ENCODE peak calls at places on chromosomes 7 and 10, in seven cellular contexts. F is mesendoderm, V is H1, P is IMR-90, K is H9, N is mesenchymal stem cell, J is trophoblast cell. W is an unnamed sample.

GRCh38 chr10:71795248-71795647 is 21.9 kb upstream of the VSIR start:
- DNase-seq in V (peak), K (peak), J (peak), N (peak), P (peak), F (peak), W (peak)

GRCh38 chr10:101236376-101237079 is 7.3 kb upstream of the LBX1 start:
- DNase-seq in F (peak), K (peak), P (peak), V (peak), N (no peak), J (no peak), W (no peak)

GRCh38 chr7:21300692-21301091 is 127.2 kb upstream of the SP4 start:
- DNase-seq in J (peak), N (no peak), V (no peak), K (no peak), P (no peak), F (peak), W (no peak)

GRCh38 chr10:79286318-79286951 is 60.8 kb upstream of the PPIF start:
- DNase-seq in J (peak), F (no peak), K (no peak), P (peak), V (no peak), N (peak), W (no peak)

GRCh38 chr7:129975309-129975708 is 22.5 kb upstream of the UBE2H start:
- DNase-seq in F (no peak), J (no peak), N (peak), K (no peak), V (no peak), P (no peak), W (no peak)

GRCh38 chr7:99559276-99559915 is 954 bp downstream of the ZNF655 start:
- DNase-seq in P (peak), F (peak), J (peak), N (peak), V (no peak), K (no peak), W (no peak)

GRCh38 chr10:78414380-78414779 is 380.7 kb downstream of the RPS24 start:
- DNase-seq in V (no peak), J (no peak), F (no peak), N (no peak), K (peak), P (no peak), W (no peak)

GRCh38 chr10:4561301-4561700 is 264.7 kb upstream of the AKR1E2 start:
- DNase-seq in V (no peak), F (no peak), J (no peak), N (no peak), P (no peak), K (no peak), W (no peak)

GRCh38 chr10:95395947-95396449 is 105.2 kb upstream of the PDLIM1 start:
- DNase-seq in F (no peak), P (no peak), V (no peak), K (no peak), J (no peak), N (no peak), W (no peak)

GRCh38 chr10:3525832-3526449 is 259.1 kb downstream of the KLF6 start:
- DNase-seq in K (no peak), J (peak), P (peak), F (peak), N (peak), V (no peak), W (no peak)

GRCh38 chr7:113806633-113807327 is 112.0 kb downstream of the PPP1R3A start:
- DNase-seq in K (no peak), J (no peak), N (no peak), F (no peak), V (no peak), P (peak), W (no peak)

GRCh38 chr10:77020426-77021040 is 617.1 kb downstream of the KCNMA1 start:
- DNase-seq in J (no peak), K (no peak), N (no peak), F (no peak), P (no peak), V (no peak), W (no peak)

GRCh38 chr7:84187813-84188212 is 6.8 kb downstream of the SEMA3A start:
- DNase-seq in J (peak), F (peak), N (peak), P (peak), V (no peak), K (no peak), W (no peak)

GRCh38 chr10:88528791-88529190 is 54.3 kb downstream of the RNLS start:
- DNase-seq in K (no peak), J (no peak), N (no peak), P (no peak), V (no peak), F (no peak), W (no peak)

GRCh38 chr7:30285531-30286284 is 1.3 kb downstream of the ZNRF2 start:
- DNase-seq in K (peak), P (peak), F (peak), N (peak), J (peak), V (peak), W (peak)

GRCh38 chr7:151089893-151090730 is 3.8 kb downstream of the AGAP3 start:
- DNase-seq in N (peak), K (no peak), F (no peak), J (no peak), P (no peak), V (no peak), W (no peak)

GRCh38 chr7:23183279-23184012 is 1.6 kb downstream of the NUP42 start:
- DNase-seq in N (no peak), J (no peak), K (no peak), P (no peak), F (no peak), V (no peak), W (no peak)

GRCh38 chr10:3113343-3113720 is 46.0 kb downstream of the PFKP start:
- DNase-seq in P (no peak), N (no peak), F (no peak), V (no peak), J (no peak), K (no peak), W (no peak)

GRCh38 chr10:4686644-4686996 is 139.4 kb upstream of the AKR1E2 start:
- DNase-seq in F (peak), P (peak), J (peak), K (no peak), V (no peak), N (peak), W (no peak)

GRCh38 chr10:43942096-43942885 is 293.6 kb upstream of the ZNF32 start:
- DNase-seq in V (peak), K (peak), J (no peak), N (no peak), P (no peak), F (no peak), W (no peak)

GRCh38 chr7:138982204-138982623 is 1.0 kb upstream of the KIAA1549 start:
- DNase-seq in N (peak), F (no peak), K (no peak), J (no peak), P (no peak), V (peak), W (no peak)

GRCh38 chr7:80851896-80852476 is 66.9 kb downstream of the SEMA3C start:
- DNase-seq in K (no peak), J (peak), V (no peak), F (no peak), P (peak), N (peak), W (no peak)

GRCh38 chr10:10831085-10831484 is 186.6 kb upstream of the CELF2 start:
- DNase-seq in N (peak), V (no peak), F (peak), P (peak), J (peak), K (no peak), W (no peak)

GRCh38 chr7:30034501-30034900 is 6.3 kb downstream of the PLEKHA8 start:
- DNase-seq in V (no peak), K (no peak), J (no peak), N (no peak), F (no peak), P (no peak), W (no peak)

GRCh38 chr10:113610636-113611601 is 52.9 kb downstream of the NRAP start:
- DNase-seq in P (no peak), N (no peak), K (peak), V (peak), J (no peak), F (peak), W (no peak)

GRCh38 chr7:126303926-126304325 is 948.8 kb downstream of the GRM8 start:
- DNase-seq in V (no peak), N (no peak), P (no peak), K (no peak), F (no peak), J (no peak), W (no peak)

GRCh38 chr10:11454958-11455566 is 156.4 kb downstream of the USP6NL start:
- DNase-seq in F (peak), P (no peak), V (peak), J (no peak), K (peak), N (no peak), W (no peak)

GRCh38 chr10:31121074-31121685 is 89.5 kb upstream of the ZNF438 start:
- DNase-seq in K (no peak), N (no peak), P (peak), V (peak), F (no peak), J (no peak), W (no peak)

GRCh38 chr10:76950354-76950753 is 687.3 kb downstream of the KCNMA1 start:
- DNase-seq in K (no peak), V (no peak), N (no peak), J (no peak), P (peak), F (no peak), W (no peak)

GRCh38 chr7:123711832-123712293 is 36.9 kb downstream of the WASL start:
- DNase-seq in N (no peak), J (no peak), K (no peak), F (no peak), P (no peak), V (no peak), W (no peak)

GRCh38 chr10:20957744-20958143 is 60.6 kb upstream of the NEBL start:
- DNase-seq in V (no peak), P (no peak), N (no peak), J (no peak), F (no peak), K (no peak), W (no peak)

GRCh38 chr10:103502849-103503660 is 9.6 kb downstream of the NEURL1 start:
- DNase-seq in F (no peak), V (no peak), K (no peak), N (no peak), J (no peak), P (no peak), W (no peak)

GRCh38 chr10:1782841-1783240 is 45.5 kb upstream of the ADARB2 start:
- DNase-seq in F (no peak), N (no peak), K (no peak), V (no peak), J (no peak), P (no peak), W (no peak)

GRCh38 chr7:158029431-158029938 is 558.1 kb downstream of the PTPRN2 start:
- DNase-seq in V (no peak), J (no peak), K (no peak), F (no peak), P (no peak), N (no peak), W (no peak)

DNA sequence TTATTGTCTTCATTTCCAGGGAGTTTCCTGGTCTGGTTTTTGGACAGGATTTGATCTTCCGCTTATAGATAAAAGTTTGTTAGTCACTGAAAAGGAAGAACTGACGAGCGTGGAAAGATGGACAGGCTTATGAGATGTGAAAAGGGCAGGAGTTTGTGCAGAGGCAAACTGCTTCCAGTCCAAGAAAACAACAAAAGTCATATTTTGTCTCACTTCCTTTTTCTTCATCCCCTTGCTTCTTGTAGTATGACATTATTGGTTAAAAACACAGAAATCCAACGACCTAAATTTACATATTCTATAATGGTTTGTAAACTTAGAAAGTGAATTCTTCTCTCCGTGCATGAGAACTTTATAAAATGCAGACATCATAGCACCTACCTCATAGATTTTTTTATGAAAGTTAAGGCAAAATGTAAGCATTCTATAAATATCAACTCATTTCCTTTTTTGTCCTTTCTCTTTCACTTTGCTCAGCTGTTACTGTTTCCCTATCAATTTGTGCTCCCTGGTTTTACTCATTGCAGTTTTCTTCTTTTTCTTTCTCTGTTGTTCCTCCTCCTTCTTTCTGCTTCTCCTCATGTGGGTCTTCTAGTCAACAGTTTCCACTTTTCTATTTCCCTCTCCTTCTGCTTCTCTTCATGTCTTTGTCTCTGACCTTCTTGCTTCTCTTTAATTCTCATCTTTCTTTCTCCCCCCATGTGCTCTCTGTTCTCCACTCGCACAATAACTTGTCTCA is 370.2 kb downstream of the ARL4A start:
- DNase-seq in N (peak), F (no peak), P (no peak), V (no peak), K (no peak), J (no peak), W (no peak)
- H3K4ac ChIP-seq in N (no peak), F (no peak), P (peak), V (no peak), K (no peak), J (no peak), W (no peak)

GRCh38 chr10:111231779-111232178 is 154.9 kb downstream of the ADRA2A start:
- DNase-seq in P (no peak), F (no peak), N (no peak), K (no peak), V (no peak), J (peak), W (no peak)
- H2AK5ac ChIP-seq in P (no peak), F (no peak), N (no peak), K (no peak), V (no peak), J (no peak), W (no peak)

GRCh38 chr7:134995239-134996096 is 9.2 kb downstream of the AGBL3 start:
- DNase-seq in N (peak), F (no peak), P (no peak), K (no peak), V (no peak), J (no peak), W (no peak)
- H3K4ac ChIP-seq in N (no peak), F (no peak), P (no peak), K (no peak), V (no peak), J (no peak), W (no peak)

GRCh38 chr10:129792864-129793263 is 171.2 kb downstream of the EBF3 start:
- DNase-seq in J (no peak), K (no peak), P (no peak), N (no peak), V (no peak), F (no peak), W (no peak)
- H2AK5ac ChIP-seq in J (no peak), K (no peak), P (no peak), N (no peak), V (no peak), F (no peak), W (no peak)

GRCh38 chr7:131306777-131307176 is 20.9 kb upstream of the MKLN1 start:
- DNase-seq in F (no peak), J (no peak), N (no peak), P (no peak), K (no peak), V (no peak), W (no peak)
- H3K4ac ChIP-seq in F (no peak), J (no peak), N (no peak), P (no peak), K (no peak), V (no peak), W (no peak)

DNA sequence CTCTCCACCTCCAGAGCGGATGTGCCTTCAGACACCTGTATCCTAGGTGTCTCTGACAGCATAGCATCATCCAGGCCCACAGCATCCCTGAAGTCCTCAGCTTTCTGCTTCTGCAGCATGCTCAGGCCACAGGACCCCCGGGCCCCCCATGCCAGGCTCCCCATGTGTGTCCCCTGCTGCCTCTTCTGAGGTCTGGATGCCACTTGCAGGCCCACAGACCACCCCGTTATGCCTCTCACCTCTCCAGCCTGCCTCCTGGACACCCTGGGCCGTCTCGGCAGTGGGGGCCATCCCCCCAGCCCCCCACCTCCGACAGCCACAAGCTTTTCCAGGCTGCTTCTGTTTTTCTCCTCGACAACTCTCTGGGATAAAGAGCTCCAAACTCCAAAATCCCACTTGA is 84.4 kb downstream of the WNT2 start:
- DNase-seq in V (no peak), J (no peak), P (no peak), F (no peak), N (no peak), K (no peak), W (no peak)
- H2AK5ac ChIP-seq in V (no peak), J (no peak), P (no peak), F (no peak), N (no peak), K (no peak), W (no peak)

GRCh38 chr10:29246449-29246848 is 42.4 kb upstream of the LYZL1 start:
- DNase-seq in J (no peak), N (no peak), F (no peak), V (no peak), P (no peak), K (no peak), W (no peak)
- H3K4ac ChIP-seq in J (no peak), N (no peak), F (no peak), V (no peak), P (no peak), K (no peak), W (no peak)

GRCh38 chr7:82020076-82020475 is 250.2 kb upstream of the HGF start:
- DNase-seq in V (no peak), K (no peak), N (no peak), P (no peak), J (no peak), F (peak), W (no peak)
- H2AK5ac ChIP-seq in V (no peak), K (no peak), N (no peak), P (no peak), J (no peak), F (no peak), W (no peak)

W was measured in neuronal stem cell.